ENCODE peak calls at places on chromosomes 5 and 9, in seven cellular contexts. W is sciatic nerve, C is NCI-H460, B is C1 segment of cervical spinal cord, P is K562, V is upper lobe of left lung, S is AG10803. O is an unnamed sample.

GRCh38 chr9:130196643-130197042 is 24.4 kb downstream of the NCS1 start:
- DNase-seq in W (no peak), C (no peak), B (no peak), P (peak; percentile 54), V (no peak), S (no peak), O (no peak)

GRCh38 chr5:94218374-94218773 is 400.0 kb downstream of the KIAA0825 start:
- DNase-seq in W (no peak), C (no peak), B (no peak), P (no peak), V (no peak), S (peak; percentile 96), O (peak; percentile 27)

GRCh38 chr9:115997923-115998322 is 155.7 kb upstream of the PAPPA start:
- DNase-seq in W (no peak), C (no peak), B (no peak), P (no peak), V (no peak), S (peak; percentile 90), O (no peak)

GRCh38 chr9:127451681-127452480 is 571 bp downstream of the LRSAM1 start:
- DNase-seq in W (peak; percentile 77), C (no peak), B (peak; percentile 61), P (peak; percentile 79), V (peak; percentile 90), S (no peak), O (peak; percentile 40)

GRCh38 chr9:136697821-136698526 is 10.7 kb upstream of the AGPAT2 start:
- DNase-seq in W (no peak), C (no peak), B (no peak), P (no peak), V (peak; percentile 33), S (no peak), O (no peak)

GRCh38 chr5:37905230-37905629 is 65.4 kb upstream of the GDNF start:
- DNase-seq in W (no peak), C (no peak), B (no peak), P (no peak), V (no peak), S (no peak), O (no peak)

GRCh38 chr9:71756753-71757152 is 11.6 kb downstream of the CEMIP2 start:
- DNase-seq in W (no peak), C (no peak), B (no peak), P (no peak), V (no peak), S (no peak), O (no peak)

GRCh38 chr5:371811-372555 is 50.5 kb downstream of the AHRR start:
- DNase-seq in W (peak; percentile 36), C (no peak), B (no peak), P (no peak), V (no peak), S (peak; percentile 40), O (no peak)

GRCh38 chr5:148147415-148147814 is 20.9 kb upstream of the SPINK14 start:
- DNase-seq in W (no peak), C (no peak), B (no peak), P (no peak), V (no peak), S (no peak), O (no peak)

GRCh38 chr5:2187687-2188086 is 305.0 kb upstream of the IRX4 start:
- DNase-seq in W (no peak), C (no peak), B (no peak), P (no peak), V (peak; percentile 62), S (no peak), O (no peak)

GRCh38 chr9:40928803-40929487 is 199.5 kb downstream of the FOXD4L6 start:
- DNase-seq in W (no peak), C (no peak), B (no peak), P (no peak), V (no peak), S (no peak), O (no peak)

GRCh38 chr9:123470121-123470851 is 114.3 kb downstream of the CRB2 start:
- DNase-seq in W (no peak), C (no peak), B (peak; percentile 20), P (peak; percentile 29), V (no peak), S (no peak), O (no peak)

GRCh38 chr5:111755942-111756353 is 1.0 kb downstream of the NREP start:
- DNase-seq in W (no peak), C (no peak), B (no peak), P (no peak), V (no peak), S (peak; percentile 70), O (peak; percentile 45)

GRCh38 chr5:38831909-38832308 is 13.9 kb upstream of the OSMR start:
- DNase-seq in W (no peak), C (no peak), B (no peak), P (peak; percentile 56), V (no peak), S (peak; percentile 62), O (no peak)

GRCh38 chr5:118441034-118441433 is 547.3 kb downstream of the DTWD2 start:
- DNase-seq in W (no peak), C (no peak), B (no peak), P (no peak), V (no peak), S (no peak), O (no peak)

GRCh38 chr9:130663258-130664171 is 879 bp upstream of the PRDM12 start:
- DNase-seq in W (no peak), C (no peak), B (no peak), P (no peak), V (peak; percentile 84), S (no peak), O (no peak)

GRCh38 chr5:96952118-96952750 is 16.4 kb downstream of the LNPEP start:
- DNase-seq in W (no peak), C (no peak), B (no peak), P (no peak), V (no peak), S (no peak), O (no peak)

GRCh38 chr9:113590991-113591898 is 127.7 kb downstream of the RGS3 start:
- DNase-seq in W (peak; percentile 91), C (peak; percentile 63), B (peak; percentile 67), P (peak; percentile 83), V (peak; percentile 90), S (peak; percentile 68), O (peak; percentile 59)